ENCODE peak calls at places on chromosomes 16 and 17, in four cellular contexts. I is cardiac muscle cell, B is uterus, Y is upper lobe of right lung. W is an unnamed sample. For H3K4me1, the result is how much of the 10 kb centered on the place peaks cover.

GRCh38 chr16:52492789-52493357 is 54.1 kb downstream of the TOX3 start:
- DNase-seq in B (no peak), I (no peak), Y (no peak), W (no peak)

GRCh38 chr16:18979936-18980335 is 3.8 kb upstream of the TMC7 start:
- DNase-seq in B (no peak), I (no peak), Y (no peak), W (no peak)

GRCh38 chr17:52147872-52148271 is 10.6 kb downstream of the CA10 start:
- DNase-seq in B (no peak), I (no peak), Y (no peak), W (no peak)

GRCh38 chr17:70646673-70647072 is 477.3 kb downstream of the KCNJ2 start:
- DNase-seq in B (no peak), Y (no peak), I (no peak), W (no peak)

GRCh38 chr17:246851-247421 is 65.5 kb upstream of the DOC2B start:
- DNase-seq in B (no peak), I (no peak), Y (peak), W (peak)

GRCh38 chr16:49515016-49515415 is 141.4 kb downstream of the C16orf78 start:
- DNase-seq in B (no peak), I (no peak), Y (peak), W (peak)

GRCh38 chr17:7558544-7559306 is at the start of gene TNFSF13:
- DNase-seq in I (no peak), B (no peak), Y (peak), W (peak)

GRCh38 chr17:15947331-15947730 is 2.4 kb downstream of the ADORA2B start:
- DNase-seq in I (peak), B (no peak), Y (no peak), W (peak)

GRCh38 chr17:79851461-79851817 is 12.2 kb upstream of the CBX4 start:
- DNase-seq in Y (peak), B (no peak), I (no peak), W (no peak)

GRCh38 chr16:67179421-67180080 is 4.2 kb downstream of the MATCAP1 start:
- DNase-seq in I (no peak), Y (no peak), B (no peak), W (peak)

GRCh38 chr16:55390838-55391237 is 66.8 kb downstream of the IRX6 start:
- DNase-seq in I (no peak), Y (no peak), B (no peak), W (no peak)

GRCh38 chr17:13273744-13274295 is 256.0 kb upstream of the ELAC2 start:
- DNase-seq in Y (no peak), I (no peak), B (no peak), W (no peak)

GRCh38 chr16:48435906-48436305 is 50.7 kb upstream of the SIAH1 start:
- DNase-seq in I (no peak), B (no peak), Y (no peak), W (no peak)

GRCh38 chr17:41347872-41348760 is 2.5 kb downstream of the KRT33A start:
- DNase-seq in I (no peak), Y (no peak), B (no peak), W (no peak)

GRCh38 chr16:54312502-54312991 is 26.0 kb upstream of the IRX3 start:
- DNase-seq in Y (no peak), I (no peak), B (no peak), W (no peak)

GRCh38 chr16:54194008-54194731 is 92.4 kb downstream of the IRX3 start:
- DNase-seq in Y (peak), I (peak), B (peak), W (peak)

GRCh38 chr17:37650419-37651003 is 7.3 kb upstream of the DDX52 start:
- DNase-seq in B (no peak), Y (no peak), I (peak), W (no peak)

GRCh38 chr16:55154261-55154660 is 169.7 kb upstream of the IRX6 start:
- DNase-seq in I (no peak), B (no peak), Y (no peak), W (no peak)

GRCh38 chr17:76048711-76049110 is 21.6 kb upstream of the EVPL start:
- DNase-seq in I (no peak), Y (no peak), B (no peak), W (no peak)

GRCh38 chr17:39942076-39942475 is 14.5 kb downstream of the LRRC3C start:
- DNase-seq in Y (no peak), I (no peak), B (no peak), W (no peak)

GRCh38 chr16:52743702-52744101 is 196.8 kb upstream of the TOX3 start:
- DNase-seq in Y (no peak), B (no peak), I (no peak), W (no peak)

GRCh38 chr17:12485361-12485911 is 180.3 kb upstream of the MYOCD start:
- DNase-seq in B (no peak), Y (no peak), I (no peak), W (no peak)

GRCh38 chr16:25005445-25006306 is 9.5 kb downstream of the ARHGAP17 start:
- DNase-seq in I (no peak), Y (no peak), B (no peak), W (no peak)

GRCh38 chr16:54690710-54691109 is 240.0 kb upstream of the IRX5 start:
- DNase-seq in Y (no peak), I (no peak), B (no peak), W (no peak)

GRCh38 chr16:48231675-48232214 is 12.4 kb upstream of the LONP2 start:
- DNase-seq in B (peak), I (peak), Y (no peak), W (peak)

GRCh38 chr17:10161392-10161791 is 37.0 kb downstream of the GAS7 start:
- DNase-seq in I (no peak), Y (no peak), B (no peak), W (no peak)

GRCh38 chr17:55496094-55496881 is 15.0 kb downstream of the SMIM36 start:
- DNase-seq in I (peak), B (no peak), Y (no peak), W (no peak)

GRCh38 chr16:88706288-88706964 is at the start of the genes CTU2 and RNF166:
- DNase-seq in I (peak), Y (peak), B (peak), W (peak)

GRCh38 chr17:64126918-64127317 is 3.0 kb downstream of the ERN1 start:
- DNase-seq in B (no peak), Y (no peak), I (peak), W (no peak)

GRCh38 chr16:58236231-58236690 is 38.4 kb upstream of the CSNK2A2 start:
- DNase-seq in I (peak), B (peak), Y (peak), W (peak)

GRCh38 chr16:75471723-75472634 is 7.5 kb upstream of the TMEM170A start:
- DNase-seq in B (peak), I (peak), Y (peak), W (no peak)

GRCh38 chr17:80692931-80693467 is 148.4 kb downstream of the RPTOR start:
- DNase-seq in I (no peak), B (no peak), Y (no peak), W (no peak)

GRCh38 chr17:15502315-15503112 is 35.1 kb upstream of the CDRT4 start:
- DNase-seq in Y (peak), B (peak), I (peak), W (peak)

GRCh38 chr17:70169707-70170597 is 620 bp downstream of the KCNJ2 start:
- DNase-seq in B (no peak), Y (no peak), I (peak), W (no peak)

GRCh38 chr17:57662021-57662420 is 83.1 kb downstream of the CCDC182 start:
- DNase-seq in Y (no peak), B (no peak), I (no peak), W (no peak)

GRCh38 chr16:57485916-57486857 is at the start of gene DOK4:
- DNase-seq in Y (peak), B (peak), I (peak), W (peak)

GRCh38 chr17:50520483-50520882 is 12.1 kb upstream of the EPN3 start:
- DNase-seq in B (no peak), I (no peak), Y (no peak), W (no peak)

GRCh38 chr17:50517504-50518264 is 9.4 kb downstream of the MYCBPAP start:
- DNase-seq in B (no peak), Y (no peak), I (no peak), W (no peak)

GRCh38 chr17:50521517-50521916 is 11.0 kb upstream of the EPN3 start:
- DNase-seq in Y (no peak), B (no peak), I (no peak), W (no peak)

GRCh38 chr17:50518265-50519023 is 10.2 kb downstream of the MYCBPAP start:
- DNase-seq in Y (no peak), I (peak), B (no peak), W (no peak)

GRCh38 chr17:50519141-50519834 is 11.0 kb downstream of the MYCBPAP start:
- DNase-seq in Y (no peak), I (no peak), B (no peak), W (no peak)
- H3K4me1 ChIP-seq in Y (under half), I (under half), B (under half), W (under half)

GRCh38 chr17:32010114-32010513 is 2.9 kb downstream of the LRRC37B start:
- DNase-seq in I (no peak), Y (no peak), B (no peak), W (no peak)
- H3K4me1 ChIP-seq in I (under half), Y (under half), B (under half), W (under half)

GRCh38 chr16:11684231-11685025 is 16.2 kb downstream of the SNN start:
- DNase-seq in Y (no peak), I (no peak), B (no peak), W (no peak)
- H3K4me1 ChIP-seq in Y (under half), I (under half), B (under half), W (under half)

GRCh38 chr17:8788998-8789397 is 10.2 kb downstream of the MFSD6L start:
- DNase-seq in Y (no peak), I (no peak), B (no peak), W (no peak)
- H3K4me1 ChIP-seq in Y (under half), I (under half), B (under half), W (under half)